ENCODE peak calls at places on chromosomes 7 and 10, in four cellular contexts. X is LoVo, G is KG1, A is H9. O is an unnamed sample.

GRCh38 chr10:99115703-99116102 is 119.9 kb downstream of the HPSE2 start:
- DNase-seq in A (no peak), G (no peak), X (no peak), O (no peak)

GRCh38 chr7:124071843-124072242 is 39.0 kb upstream of the TMEM229A start:
- DNase-seq in G (no peak), X (no peak), A (no peak), O (no peak)

GRCh38 chr7:27186450-27187157 is 1.6 kb upstream of the HOXA11 start:
- DNase-seq in X (no peak), G (no peak), A (peak), O (peak)

GRCh38 chr7:29289156-29290021 is 94.8 kb downstream of the CHN2 start:
- DNase-seq in G (no peak), A (no peak), X (no peak), O (peak)

GRCh38 chr10:98030991-98031431 is 590 bp upstream of the CRTAC1 start:
- DNase-seq in X (no peak), A (peak), G (no peak), O (no peak)

GRCh38 chr7:125529237-125529636 is 599.6 kb upstream of the POT1 start:
- DNase-seq in A (no peak), G (no peak), X (no peak), O (no peak)

GRCh38 chr7:31478744-31479143 is 35.1 kb upstream of the ITPRID1 start:
- DNase-seq in X (no peak), A (no peak), G (no peak), O (no peak)

GRCh38 chr7:66297579-66297978 is 92.4 kb downstream of the TPST1 start:
- DNase-seq in G (no peak), A (no peak), X (no peak), O (no peak)

GRCh38 chr7:101108330-101108857 is 18.5 kb upstream of the SERPINE1 start:
- DNase-seq in G (no peak), X (no peak), A (no peak), O (no peak)

GRCh38 chr10:58266003-58266825 is 1.5 kb downstream of the IPMK start:
- DNase-seq in X (no peak), A (no peak), G (peak), O (no peak)

GRCh38 chr10:92573091-92573797 is 649 bp downstream of the IDE start:
- DNase-seq in A (peak), X (peak), G (no peak), O (peak)

GRCh38 chr7:108299251-108300014 is 156.8 kb downstream of the NRCAM start:
- DNase-seq in A (no peak), X (peak), G (no peak), O (no peak)

GRCh38 chr10:77348082-77348481 is 289.5 kb downstream of the KCNMA1 start:
- DNase-seq in G (no peak), A (no peak), X (no peak), O (no peak)

GRCh38 chr7:92968502-92968901 is 132.1 kb upstream of the CDK6 start:
- DNase-seq in X (no peak), A (no peak), G (no peak), O (no peak)

GRCh38 chr7:18861514-18861913 is 255.9 kb downstream of the TWIST1 start:
- DNase-seq in X (no peak), G (no peak), A (no peak), O (no peak)

GRCh38 chr10:97028126-97028831 is 157.5 kb downstream of the SLIT1 start:
- DNase-seq in A (no peak), X (no peak), G (no peak), O (no peak)

GRCh38 chr10:541750-542371 is 147.6 kb downstream of the DIP2C start:
- DNase-seq in X (peak), A (no peak), G (no peak), O (peak)